ENCODE peak calls at places on chromosome 5, in seven cellular contexts. A is fibroblast of the aortic adventitia; R is amniotic stem cell; U is EL; L is DND-41; O is DMS153; T is activated naive CD8-positive, alpha-beta T cell treated with anti-CD3 and anti-CD28 coated beads, Interleukin-2, amount 50 U/mL, for 16 hours. B is an unnamed sample.

GRCh38 chr5:17024686-17025180 is 88.6 kb upstream of the MYO10 start:
- DNase-seq in T (no peak), U (peak; percentile 84), O (no peak), L (no peak), R (peak; percentile 29), A (no peak), B (no peak)

GRCh38 chr5:131198625-131199024 is 27.9 kb downstream of the LYRM7 start:
- DNase-seq in A (peak; percentile 46), T (no peak), O (no peak), U (peak; percentile 13), R (no peak), L (no peak), B (no peak)

GRCh38 chr5:90959262-90959661 is 400.7 kb downstream of the ADGRV1 start:
- DNase-seq in T (no peak), A (no peak), R (no peak), L (no peak), U (no peak), O (no peak), B (no peak)

GRCh38 chr5:133853972-133854371 is 114.5 kb downstream of the C5orf15 start:
- DNase-seq in R (no peak), L (no peak), O (no peak), U (no peak), T (no peak), A (no peak), B (no peak)

GRCh38 chr5:126108505-126108904 is 314.7 kb upstream of the GRAMD2B start:
- DNase-seq in R (no peak), L (no peak), A (no peak), U (no peak), O (no peak), T (no peak), B (no peak)

GRCh38 chr5:149271195-149271716 is 403 bp upstream of the AFAP1L1 start:
- DNase-seq in O (no peak), T (no peak), U (peak; percentile 35), R (no peak), L (no peak), A (no peak), B (no peak)

GRCh38 chr5:172451771-172452197 is 2.5 kb downstream of the SH3PXD2B start:
- DNase-seq in A (peak; percentile 81), O (no peak), U (peak; percentile 70), T (no peak), R (no peak), L (no peak), B (no peak)

GRCh38 chr5:176529824-176530195 is 7.4 kb downstream of the RNF44 start:
- DNase-seq in L (peak; percentile 83), O (no peak), T (no peak), A (no peak), U (no peak), R (no peak), B (no peak)

GRCh38 chr5:176490291-176490690 is 42.1 kb downstream of the FAF2 start:
- DNase-seq in R (no peak), U (no peak), O (no peak), L (no peak), T (no peak), A (no peak), B (no peak)

GRCh38 chr5:149387982-149388381 is 8.9 kb upstream of the IL17B start:
- DNase-seq in U (peak; percentile 87), A (peak; percentile 81), T (no peak), R (no peak), O (no peak), L (no peak), B (no peak)

GRCh38 chr5:179858241-179858585 is 404 bp downstream of the MRNIP start:
- DNase-seq in L (peak; percentile 50), A (peak; percentile 18), O (no peak), T (peak; percentile 7), U (no peak), R (peak; percentile 5), B (no peak)

GRCh38 chr5:40406426-40407211 is 273.1 kb upstream of the PTGER4 start:
- DNase-seq in R (no peak), U (no peak), A (peak; percentile 37), L (no peak), T (no peak), O (no peak), B (no peak)

GRCh38 chr5:39578887-39579497 is 154.2 kb upstream of the DAB2 start:
- DNase-seq in R (peak; percentile 1), T (no peak), A (peak; percentile 72), L (no peak), U (peak; percentile 24), O (no peak), B (no peak)

GRCh38 chr5:177470759-177471536 is 2.5 kb downstream of the DBN1 start:
- DNase-seq in O (no peak), U (peak; percentile 73), T (no peak), R (no peak), L (no peak), A (peak; percentile 63), B (no peak)

GRCh38 chr5:32854473-32854872 is 143.4 kb downstream of the NPR3 start:
- DNase-seq in A (no peak), R (no peak), T (no peak), L (no peak), O (no peak), U (no peak), B (no peak)

GRCh38 chr5:74684900-74685851 is at the start of gene HEXB:
- DNase-seq in T (peak; percentile 60), A (peak; percentile 65), O (peak; percentile 26), R (peak; percentile 76), L (peak; percentile 82), U (peak; percentile 92), B (no peak)

GRCh38 chr5:139676951-139677367 is 28.8 kb downstream of the CXXC5 start:
- DNase-seq in R (no peak), O (no peak), L (no peak), T (no peak), U (no peak), A (no peak), B (no peak)

GRCh38 chr5:108788142-108788541 is 40.4 kb downstream of the FER start:
- DNase-seq in O (no peak), A (no peak), T (no peak), U (no peak), L (no peak), R (no peak), B (no peak)

GRCh38 chr5:92309336-92309991 is 926.3 kb upstream of the ARRDC3 start:
- DNase-seq in A (peak; percentile 53), R (peak; percentile 28), O (peak; percentile 0), L (no peak), U (peak; percentile 45), T (no peak), B (no peak)

GRCh38 chr5:142314606-142315005 is 10.2 kb downstream of the SPRY4 start:
- DNase-seq in A (no peak), U (no peak), R (no peak), L (no peak), O (no peak), T (no peak), B (no peak)

GRCh38 chr5:74408150-74409043 is 232.1 kb downstream of the ENC1 start:
- DNase-seq in U (no peak), L (no peak), R (no peak), T (no peak), A (no peak), O (peak; percentile 50), B (no peak)

GRCh38 chr5:78527054-78527884 is 121.3 kb downstream of the LHFPL2 start:
- DNase-seq in U (peak; percentile 87), L (no peak), R (peak; percentile 82), T (no peak), O (no peak), A (peak; percentile 94), B (no peak)

GRCh38 chr5:111454198-111454606 is 58.1 kb downstream of the STARD4 start:
- DNase-seq in R (no peak), A (peak; percentile 51), L (no peak), O (peak; percentile 13), T (no peak), U (peak; percentile 82), B (no peak)

GRCh38 chr5:72511371-72512178 is 4.4 kb upstream of the ZNF366 start:
- DNase-seq in A (peak; percentile 68), R (no peak), L (no peak), U (peak; percentile 64), O (no peak), T (no peak), B (no peak)

GRCh38 chr5:125696762-125697161 is 726.4 kb upstream of the GRAMD2B start:
- DNase-seq in A (peak; percentile 98), T (no peak), L (no peak), O (no peak), R (peak; percentile 57), U (peak; percentile 84), B (no peak)

GRCh38 chr5:108654042-108654441 is 93.7 kb upstream of the FER start:
- DNase-seq in A (peak; percentile 26), T (no peak), U (peak; percentile 49), R (no peak), O (no peak), L (no peak), B (no peak)

GRCh38 chr5:132308701-132309100 is 14.5 kb downstream of the SLC22A4 start:
- DNase-seq in T (no peak), L (no peak), U (no peak), R (no peak), A (no peak), O (no peak), B (no peak)

GRCh38 chr5:148807845-148808244 is 18.6 kb upstream of the ADRB2 start:
- DNase-seq in T (no peak), A (no peak), R (no peak), U (no peak), L (no peak), O (no peak), B (no peak)

GRCh38 chr5:88826959-88827585 is 55.9 kb downstream of the MEF2C start:
- DNase-seq in A (peak; percentile 83), L (no peak), U (peak; percentile 57), T (no peak), R (no peak), O (no peak), B (no peak)

GRCh38 chr5:134371834-134372340 is 518 bp downstream of the UBE2B start:
- DNase-seq in U (peak; percentile 63), L (peak; percentile 48), T (no peak), O (no peak), A (peak; percentile 30), R (no peak), B (no peak)

GRCh38 chr5:134555223-134555790 is 29.8 kb downstream of the JADE2 start:
- DNase-seq in R (no peak), L (no peak), O (no peak), A (peak; percentile 29), U (no peak), T (no peak), B (no peak)